ENCODE peak calls at places on chromosomes 4 and X, in six cellular contexts. One of them, this sample, is unnamed.

GRCh38 chr4:171007618-171008390 is 805.4 kb upstream of the GALNTL6 start:
- DNase-seq in endothelial cell: no peak
- DNase-seq in islet precursor cell: no peak
- DNase-seq in activated CD8-positive, alpha-beta memory T cell treated with anti-CD3 and anti-CD28 coated beads for 48 hours: no peak
- DNase-seq in ACHN: no peak
- DNase-seq in GM10248: no peak
- DNase-seq in this sample: no peak

GRCh38 chrX:27222661-27223060 is 240.5 kb downstream of the PPP4R3C start:
- DNase-seq in islet precursor cell: no peak
- DNase-seq in endothelial cell: no peak
- DNase-seq in GM10248: no peak
- DNase-seq in activated CD8-positive, alpha-beta memory T cell treated with anti-CD3 and anti-CD28 coated beads for 48 hours: no peak
- DNase-seq in ACHN: no peak
- DNase-seq in this sample: no peak

GRCh38 chrX:129653985-129654651 is 638 bp downstream of the APLN start:
- DNase-seq in activated CD8-positive, alpha-beta memory T cell treated with anti-CD3 and anti-CD28 coated beads for 48 hours: no peak
- DNase-seq in endothelial cell: no peak
- DNase-seq in GM10248: no peak
- DNase-seq in islet precursor cell: peak; percentile 65
- DNase-seq in ACHN: peak; percentile 8
- DNase-seq in this sample: peak; percentile 24

GRCh38 chr4:14333616-14334015 is 668.7 kb upstream of the CPEB2 start:
- DNase-seq in GM10248: no peak
- DNase-seq in ACHN: no peak
- DNase-seq in islet precursor cell: no peak
- DNase-seq in activated CD8-positive, alpha-beta memory T cell treated with anti-CD3 and anti-CD28 coated beads for 48 hours: no peak
- DNase-seq in endothelial cell: no peak
- DNase-seq in this sample: no peak

GRCh38 chrX:31266172-31267076 is 194.6 kb upstream of the FTHL17 start:
- DNase-seq in GM10248: peak; percentile 73
- DNase-seq in islet precursor cell: peak; percentile 57
- DNase-seq in activated CD8-positive, alpha-beta memory T cell treated with anti-CD3 and anti-CD28 coated beads for 48 hours: no peak
- DNase-seq in ACHN: peak; percentile 49
- DNase-seq in endothelial cell: peak; percentile 35
- DNase-seq in this sample: peak; percentile 71

GRCh38 chrX:12987900-12988594 is 13.1 kb downstream of the TMSB4X start:
- DNase-seq in GM10248: no peak
- DNase-seq in endothelial cell: no peak
- DNase-seq in ACHN: no peak
- DNase-seq in activated CD8-positive, alpha-beta memory T cell treated with anti-CD3 and anti-CD28 coated beads for 48 hours: no peak
- DNase-seq in islet precursor cell: no peak
- DNase-seq in this sample: no peak

GRCh38 chr4:126386512-126386911 is 1071.8 kb downstream of the FAT4 start:
- DNase-seq in ACHN: no peak
- DNase-seq in activated CD8-positive, alpha-beta memory T cell treated with anti-CD3 and anti-CD28 coated beads for 48 hours: no peak
- DNase-seq in endothelial cell: no peak
- DNase-seq in islet precursor cell: no peak
- DNase-seq in GM10248: no peak
- DNase-seq in this sample: no peak

GRCh38 chr4:147707892-147708672 is 23.8 kb upstream of the ARHGAP10 start:
- DNase-seq in islet precursor cell: no peak
- DNase-seq in ACHN: peak; percentile 42
- DNase-seq in endothelial cell: peak; percentile 35
- DNase-seq in GM10248: peak; percentile 52
- DNase-seq in activated CD8-positive, alpha-beta memory T cell treated with anti-CD3 and anti-CD28 coated beads for 48 hours: no peak
- DNase-seq in this sample: peak; percentile 41

GRCh38 chr4:38752393-38752961 is 30.3 kb downstream of the TLR10 start:
- DNase-seq in activated CD8-positive, alpha-beta memory T cell treated with anti-CD3 and anti-CD28 coated beads for 48 hours: no peak
- DNase-seq in islet precursor cell: peak; percentile 55
- DNase-seq in endothelial cell: no peak
- DNase-seq in ACHN: peak; percentile 42
- DNase-seq in GM10248: peak; percentile 69
- DNase-seq in this sample: no peak

GRCh38 chrX:3811331-3812311 is 98.2 kb upstream of the PRKX start:
- DNase-seq in endothelial cell: peak; percentile 4
- DNase-seq in islet precursor cell: no peak
- DNase-seq in ACHN: peak; percentile 37
- DNase-seq in activated CD8-positive, alpha-beta memory T cell treated with anti-CD3 and anti-CD28 coated beads for 48 hours: no peak
- DNase-seq in GM10248: peak; percentile 57
- DNase-seq in this sample: peak; percentile 12

GRCh38 chrX:17563515-17563914 is 173.8 kb upstream of the SCML1 start:
- DNase-seq in ACHN: peak; percentile 65
- DNase-seq in activated CD8-positive, alpha-beta memory T cell treated with anti-CD3 and anti-CD28 coated beads for 48 hours: no peak
- DNase-seq in GM10248: no peak
- DNase-seq in endothelial cell: no peak
- DNase-seq in islet precursor cell: no peak
- DNase-seq in this sample: no peak

GRCh38 chrX:72461766-72462165 is 110.9 kb downstream of the HDAC8 start:
- DNase-seq in endothelial cell: no peak
- DNase-seq in ACHN: no peak
- DNase-seq in GM10248: no peak
- DNase-seq in activated CD8-positive, alpha-beta memory T cell treated with anti-CD3 and anti-CD28 coated beads for 48 hours: no peak
- DNase-seq in islet precursor cell: no peak
- DNase-seq in this sample: no peak

GRCh38 chrX:9847071-9847470 is 60.8 kb downstream of the SHROOM2 start:
- DNase-seq in GM10248: no peak
- DNase-seq in endothelial cell: no peak
- DNase-seq in ACHN: peak; percentile 74
- DNase-seq in activated CD8-positive, alpha-beta memory T cell treated with anti-CD3 and anti-CD28 coated beads for 48 hours: no peak
- DNase-seq in islet precursor cell: peak; percentile 72
- DNase-seq in this sample: peak; percentile 49

This sample was measured in Calu3.